ENCODE peak calls at places on chromosome 9, in four cellular contexts. X is tibial artery, K is fibroblast of pulmonary artery, G is esophagus squamous epithelium. H is an unnamed sample.

GRCh38 chr9:20358201-20358600 is 264.1 kb downstream of the MLLT3 start:
- DNase-seq in K (peak), G (no peak), X (no peak), H (no peak)

GRCh38 chr9:113219186-113219936 is 1.7 kb downstream of the FKBP15 start:
- DNase-seq in K (no peak), X (no peak), G (no peak), H (no peak)

GRCh38 chr9:113636693-113637092 is 173.2 kb downstream of the RGS3 start:
- DNase-seq in X (peak), K (no peak), G (no peak), H (no peak)

GRCh38 chr9:107794259-107794658 is 304.7 kb upstream of the KLF4 start:
- DNase-seq in K (no peak), G (no peak), X (no peak), H (no peak)

GRCh38 chr9:91750343-91750742 is 199.7 kb downstream of the ROR2 start:
- DNase-seq in X (no peak), G (no peak), K (no peak), H (no peak)

GRCh38 chr9:130276955-130277354 is 11.4 kb downstream of the HMCN2 start:
- DNase-seq in K (no peak), X (peak), G (no peak), H (no peak)

GRCh38 chr9:23011669-23012068 is 565.0 kb downstream of the DMRTA1 start:
- DNase-seq in G (no peak), K (no peak), X (no peak), H (no peak)

GRCh38 chr9:108386859-108387384 is 468.9 kb downstream of the ACTL7B start:
- DNase-seq in G (no peak), X (no peak), K (peak), H (no peak)

GRCh38 chr9:7210854-7211637 is 453.3 kb downstream of the KDM4C start:
- DNase-seq in X (no peak), K (no peak), G (no peak), H (no peak)

GRCh38 chr9:5586391-5586802 is 42.5 kb upstream of the RIC1 start:
- DNase-seq in K (peak), X (no peak), G (no peak), H (no peak)

GRCh38 chr9:130446111-130446861 is 1.5 kb downstream of the ASS1 start:
- DNase-seq in G (no peak), X (peak), K (peak), H (no peak)

GRCh38 chr9:13424872-13425271 is 145.4 kb upstream of the MPDZ start:
- DNase-seq in G (no peak), K (no peak), X (no peak), H (no peak)

DNA sequence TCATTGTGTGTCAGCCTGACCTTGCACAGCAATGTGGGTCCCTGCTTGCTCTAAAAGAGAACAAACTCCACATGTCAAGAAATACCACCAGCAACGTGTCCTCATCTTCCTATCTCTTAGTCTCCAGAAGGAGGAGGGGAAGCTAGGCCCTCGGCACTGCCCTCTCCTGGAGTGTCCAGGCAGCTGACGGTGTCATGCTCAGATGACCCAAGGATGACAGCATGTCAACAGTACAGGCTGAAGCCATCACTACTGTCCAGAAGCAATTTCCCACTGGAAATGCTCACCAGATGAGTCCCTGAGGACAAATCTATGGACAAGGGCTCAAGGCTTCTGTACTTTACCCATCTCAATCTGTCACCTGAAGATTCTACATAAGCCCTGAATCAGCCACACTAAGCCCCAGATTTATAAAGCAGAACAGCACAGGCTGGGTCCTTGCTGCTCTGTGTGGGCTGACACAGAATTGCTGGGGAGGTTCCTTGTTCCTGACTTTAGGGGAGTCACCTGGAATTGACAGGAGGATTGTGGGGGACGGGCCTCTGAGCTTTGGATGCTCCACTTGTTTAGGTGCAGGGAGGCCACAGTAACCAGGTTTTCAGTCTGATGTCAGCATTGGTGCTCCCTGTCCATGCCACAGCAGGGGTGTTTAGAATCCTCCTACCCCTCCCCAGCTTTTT is 210.2 kb downstream of the DAB2IP start:
- DNase-seq in G (no peak), X (no peak), K (no peak), H (no peak)
- TF ChIP-seq CTCF in G (no peak), X (peak), K (peak), H (no peak)

GRCh38 chr9:37119907-37120839 is at the start of gene ZCCHC7:
- DNase-seq in K (peak), X (peak), G (peak), H (peak)

GRCh38 chr9:37126214-37126788 is 5.9 kb downstream of the ZCCHC7 start:
- DNase-seq in K (no peak), X (no peak), G (no peak), H (no peak)

GRCh38 chr9:37117956-37118355 is 2.4 kb upstream of the ZCCHC7 start:
- DNase-seq in K (no peak), X (no peak), G (no peak), H (no peak)

GRCh38 chr9:37119360-37119759 is 1.0 kb upstream of the ZCCHC7 start:
- DNase-seq in X (no peak), G (no peak), K (no peak), H (no peak)

DNA sequence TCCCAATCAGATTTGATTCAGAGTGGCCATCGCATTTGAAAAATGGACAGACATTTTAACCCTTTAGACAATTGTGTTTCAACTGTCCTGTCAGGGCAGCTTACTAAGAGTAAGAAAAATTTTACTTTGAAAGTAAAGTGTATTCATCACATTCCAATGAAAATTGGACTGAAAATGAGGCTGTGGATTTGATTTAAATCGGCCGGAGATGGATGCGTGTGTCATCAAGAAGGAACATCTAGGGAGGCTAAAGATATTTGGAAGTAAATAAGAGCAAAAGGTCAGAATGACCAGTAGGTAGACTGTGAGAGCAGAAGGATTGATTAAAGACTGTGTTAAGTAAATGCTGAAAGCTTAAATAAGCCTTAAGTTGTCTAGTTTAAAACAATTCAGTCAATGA is 1.5 kb downstream of the ZCCHC7 start:
- DNase-seq in K (no peak), G (no peak), X (no peak), H (no peak)
- TF ChIP-seq CTCF in K (no peak), G (no peak), X (no peak), H (no peak)

DNA sequence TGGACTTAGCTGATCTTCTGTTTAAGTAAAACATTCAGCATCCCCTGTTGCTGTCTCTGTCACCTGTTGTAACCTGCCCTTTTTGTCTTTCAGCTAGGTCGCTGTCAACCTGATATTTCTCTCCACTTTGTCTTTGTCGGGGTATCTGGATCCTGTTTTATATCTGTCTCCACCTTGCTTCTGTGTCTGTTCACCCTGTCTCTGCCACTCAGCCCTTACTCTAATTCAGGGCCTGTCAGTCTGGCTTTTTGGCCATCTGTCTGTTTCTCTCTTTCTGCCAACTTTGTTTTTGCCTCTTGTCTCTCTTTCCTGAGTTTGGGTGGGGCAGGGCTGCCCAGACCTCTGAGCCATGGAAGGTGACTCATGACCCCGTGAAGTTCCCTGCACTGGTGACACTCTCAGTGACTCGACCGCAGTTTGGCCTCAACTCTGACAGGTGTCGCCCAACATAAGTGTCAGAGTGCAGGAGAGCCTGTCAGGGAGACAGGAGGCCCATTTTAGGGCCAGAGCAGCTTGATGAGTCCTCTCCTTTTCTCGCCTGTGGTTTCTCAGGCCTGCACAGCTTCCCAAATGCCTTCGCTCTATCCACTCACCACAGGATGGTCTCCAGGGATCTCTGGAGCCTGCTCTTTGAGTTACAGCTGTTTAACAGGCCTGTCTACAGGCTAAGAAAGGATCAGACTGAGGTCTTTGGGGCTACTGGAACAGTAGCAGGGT is 864 bp downstream of the ZBTB43 start:
- DNase-seq in X (peak), G (no peak), K (peak), H (peak)
- TF ChIP-seq CTCF in X (no peak), G (no peak), K (no peak), H (no peak)

DNA sequence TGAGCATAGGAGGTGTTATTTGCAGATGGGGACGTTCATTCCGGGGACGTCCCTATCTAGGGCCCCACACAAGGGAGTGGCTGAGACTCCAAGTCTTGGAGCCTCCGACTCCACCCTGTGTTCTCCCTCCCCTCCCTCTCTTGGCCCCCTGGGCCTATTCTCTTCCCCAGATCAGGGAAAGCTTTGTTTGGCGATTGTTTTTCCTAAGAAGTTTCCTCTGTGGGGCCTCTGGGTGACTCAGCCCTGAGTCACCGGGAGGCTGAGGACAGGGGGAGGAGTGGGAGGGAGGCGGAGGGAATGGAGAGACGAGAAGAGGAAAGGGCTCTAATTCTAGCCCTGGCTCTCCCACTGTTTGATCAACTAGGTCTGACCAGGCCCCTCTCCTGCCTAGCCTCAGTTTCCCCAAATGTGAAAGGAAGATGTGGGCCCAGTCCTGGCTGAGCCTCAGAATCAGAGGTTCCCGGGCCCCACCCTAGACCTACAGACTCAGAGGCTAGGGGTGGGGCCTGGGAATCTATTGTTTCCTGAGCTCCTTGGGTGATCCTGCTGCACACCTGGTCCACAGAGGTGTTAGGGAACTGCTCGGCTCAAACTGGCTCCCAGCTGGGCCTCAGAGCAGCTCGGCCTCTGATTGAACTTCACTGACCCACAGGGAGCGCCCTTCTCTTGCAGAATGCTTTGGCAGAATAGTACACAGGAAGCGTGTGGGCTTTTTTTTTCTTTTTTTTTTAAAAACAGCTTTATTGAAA is 19.2 kb downstream of the GSN start:
- DNase-seq in G (peak), K (peak), X (peak), H (peak)
- TF ChIP-seq CTCF in G (peak), K (peak), X (no peak), H (no peak)